ENCODE peak calls at places on chromosomes 13 and 19, in six cellular contexts. R, I, N, Q, L and J are unnamed samples.

GRCh38 chr19:18789883-18790565 is 1.1 kb downstream of the COMP start:
- DNase-seq in R (peak; percentile 89), I (peak; percentile 22), N (no peak), Q (peak; percentile 60), L (peak; percentile 40), J (no peak)

GRCh38 chr13:55563267-55563666 is 1577.5 kb upstream of the PRR20A start:
- DNase-seq in R (no peak), I (no peak), N (no peak), Q (no peak), L (no peak), J (no peak)

GRCh38 chr19:8192227-8192820 is 16.8 kb upstream of the CERS4 start:
- DNase-seq in R (peak; percentile 72), I (no peak), N (no peak), Q (no peak), L (no peak), J (no peak)

GRCh38 chr13:80830431-80830830 is 489.5 kb upstream of the SPRY2 start:
- DNase-seq in R (no peak), I (no peak), N (no peak), Q (no peak), L (no peak), J (no peak)

GRCh38 chr19:33134571-33135041 is 2.7 kb downstream of the WDR88 start:
- DNase-seq in R (peak; percentile 80), I (no peak), N (no peak), Q (no peak), L (no peak), J (no peak)

GRCh38 chr13:22903925-22904324 is 276.9 kb upstream of the SGCG start:
- DNase-seq in R (no peak), I (no peak), N (no peak), Q (no peak), L (no peak), J (no peak)

GRCh38 chr13:30352121-30352520 is 44.8 kb upstream of the KATNAL1 start:
- DNase-seq in R (no peak), I (no peak), N (no peak), Q (no peak), L (no peak), J (no peak)

GRCh38 chr13:22498006-22498405 is 682.8 kb upstream of the SGCG start:
- DNase-seq in R (no peak), I (no peak), N (no peak), Q (no peak), L (no peak), J (no peak)

GRCh38 chr19:58439576-58440554 is at the start of gene ZNF132:
- DNase-seq in R (peak; percentile 67), I (peak; percentile 100), N (peak; percentile 99), Q (peak; percentile 96), L (no peak), J (peak; percentile 99)

GRCh38 chr19:821976-822773 is 420 bp upstream of the PLPPR3 start:
- DNase-seq in R (peak; percentile 88), I (no peak), N (no peak), Q (no peak), L (peak; percentile 41), J (no peak)

GRCh38 chr13:98004107-98004506 is 50.6 kb downstream of the IPO5 start:
- DNase-seq in R (no peak), I (peak; percentile 93), N (peak; percentile 82), Q (no peak), L (no peak), J (no peak)

GRCh38 chr19:10644351-10645007 is 9.7 kb upstream of the ILF3 start:
- DNase-seq in R (peak; percentile 95), I (peak; percentile 74), N (peak; percentile 73), Q (peak; percentile 92), L (peak; percentile 75), J (peak; percentile 86)

GRCh38 chr19:10364644-10365043 is 15.7 kb downstream of the TYK2 start:
- DNase-seq in R (no peak), I (no peak), N (no peak), Q (no peak), L (no peak), J (no peak)